ENCODE peak calls at places on chromosomes 7 and 10, in four cellular contexts. L is HFF-Myc, W is BJ, S is vagina. P is an unnamed sample.
A peak's percentile ranks its signal among the peaks of the same experiment; 100 is the strongest.

GRCh38 chr10:91891285-91892001 is 17.8 kb downstream of the FGFBP3 start:
- DNase-seq in L (no peak), W (no peak), S (no peak), P (peak; percentile 95)

GRCh38 chr7:111113263-111114017 is 22.5 kb downstream of the LRRN3 start:
- DNase-seq in L (no peak), W (no peak), S (no peak), P (no peak)

GRCh38 chr10:110530131-110530831 is 32.6 kb downstream of the DUSP5 start:
- DNase-seq in L (no peak), W (no peak), S (peak; percentile 76), P (no peak)

GRCh38 chr10:24826022-24826421 is 102.3 kb upstream of the ARHGAP21 start:
- DNase-seq in L (peak; percentile 66), W (peak; percentile 71), S (no peak), P (no peak)

GRCh38 chr10:86804805-86805204 is 48.4 kb downstream of the BMPR1A start:
- DNase-seq in L (no peak), W (no peak), S (no peak), P (no peak)

GRCh38 chr10:63236113-63236935 is 103.2 kb downstream of the NRBF2 start:
- DNase-seq in L (peak; percentile 85), W (peak; percentile 89), S (no peak), P (peak; percentile 86)

GRCh38 chr7:117062300-117062699 is 109.0 kb downstream of the ST7 start:
- DNase-seq in L (no peak), W (no peak), S (no peak), P (no peak)

GRCh38 chr10:91210435-91210834 is 10.0 kb upstream of the PCGF5 start:
- DNase-seq in L (peak; percentile 30), W (no peak), S (no peak), P (no peak)

GRCh38 chr10:47113907-47114500 is 186.0 kb upstream of the GDF10 start:
- DNase-seq in L (no peak), W (no peak), S (no peak), P (no peak)

GRCh38 chr7:40192036-40192435 is 57.2 kb downstream of the SUGCT start:
- DNase-seq in L (peak; percentile 17), W (no peak), S (no peak), P (no peak)

GRCh38 chr10:33358016-33358415 is 23.5 kb upstream of the NRP1 start:
- DNase-seq in L (no peak), W (no peak), S (no peak), P (no peak)

GRCh38 chr7:1939434-1940401 is 269.6 kb downstream of the ELFN1 start:
- DNase-seq in L (no peak), W (no peak), S (no peak), P (no peak)

GRCh38 chr10:96285331-96285752 is 14.0 kb upstream of the BLNK start:
- DNase-seq in L (no peak), W (no peak), S (peak; percentile 58), P (no peak)

GRCh38 chr10:53957401-53957800 is 843.6 kb downstream of the PCDH15 start:
- DNase-seq in L (no peak), W (no peak), S (no peak), P (no peak)

GRCh38 chr7:2040201-2040892 is 192.4 kb downstream of the MAD1L1 start:
- DNase-seq in L (no peak), W (no peak), S (no peak), P (no peak)

GRCh38 chr10:86449926-86450558 is 71.5 kb downstream of the WAPL start:
- DNase-seq in L (no peak), W (no peak), S (no peak), P (no peak)

GRCh38 chr10:72263613-72264241 is 10.0 kb upstream of the DDIT4 start:
- DNase-seq in L (no peak), W (no peak), S (no peak), P (no peak)

GRCh38 chr7:44325811-44326241 is 432 bp upstream of the CAMK2B start:
- DNase-seq in L (no peak), W (no peak), S (no peak), P (no peak)

GRCh38 chr7:15751191-15751701 is 64.8 kb upstream of the MEOX2 start:
- DNase-seq in L (no peak), W (peak; percentile 32), S (no peak), P (no peak)

GRCh38 chr7:2970907-2971306 is 72.8 kb downstream of the CARD11 start:
- DNase-seq in L (no peak), W (no peak), S (no peak), P (no peak)

GRCh38 chr10:124465003-124465776 is 3.6 kb downstream of the LHPP start:
- DNase-seq in L (no peak), W (no peak), S (no peak), P (no peak)

GRCh38 chr7:30596721-30597120 is 2.0 kb downstream of the GARS1 start:
- DNase-seq in L (no peak), W (no peak), S (no peak), P (no peak)
- H3K4me3 ChIP-seq in L (peak overlapping the region; percentile 73), W (peak overlapping the region; percentile 92), S (no peak overlapping the region), P (peak overlapping the region; percentile 72)

GRCh38 chr10:5896208-5896607 is 6.2 kb downstream of the FBH1 start:
- DNase-seq in L (no peak), W (no peak), S (no peak), P (no peak)
- H3K4me3 ChIP-seq in L (no peak overlapping the region), W (no peak overlapping the region), S (no peak overlapping the region), P (no peak overlapping the region)

DNA sequence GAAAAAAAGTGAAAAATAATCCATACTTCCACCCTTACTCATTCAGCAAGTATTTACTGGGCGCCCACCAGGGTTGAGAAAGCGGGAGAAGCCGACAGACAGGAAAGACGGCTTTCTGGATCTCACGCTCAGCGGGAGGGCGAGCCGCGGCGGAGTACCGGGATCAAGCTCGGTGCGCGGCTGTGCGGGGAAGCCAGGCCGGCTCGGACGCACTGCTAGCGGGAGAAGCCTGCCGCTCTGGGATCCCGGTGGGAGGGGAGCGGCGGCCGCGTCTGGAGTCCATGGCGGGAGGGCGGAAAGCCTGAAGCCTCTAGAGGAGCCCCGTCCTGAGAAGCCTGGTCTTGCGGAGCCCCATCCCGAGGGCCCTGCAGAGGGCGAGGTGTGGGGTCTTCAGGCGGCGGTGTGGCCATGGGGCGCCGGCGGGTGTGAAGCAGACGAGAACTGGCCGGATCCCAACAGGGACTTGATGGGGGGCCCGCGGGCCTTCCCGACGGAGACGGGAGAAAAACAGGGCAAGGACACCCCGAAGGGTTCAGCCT is 82.9 kb downstream of the VIPR2 start:
- DNase-seq in L (no peak), W (no peak), S (peak; percentile 71), P (no peak)
- H3K4me3 ChIP-seq in L (no peak overlapping the region), W (no peak overlapping the region), S (no peak overlapping the region), P (no peak overlapping the region)

DNA sequence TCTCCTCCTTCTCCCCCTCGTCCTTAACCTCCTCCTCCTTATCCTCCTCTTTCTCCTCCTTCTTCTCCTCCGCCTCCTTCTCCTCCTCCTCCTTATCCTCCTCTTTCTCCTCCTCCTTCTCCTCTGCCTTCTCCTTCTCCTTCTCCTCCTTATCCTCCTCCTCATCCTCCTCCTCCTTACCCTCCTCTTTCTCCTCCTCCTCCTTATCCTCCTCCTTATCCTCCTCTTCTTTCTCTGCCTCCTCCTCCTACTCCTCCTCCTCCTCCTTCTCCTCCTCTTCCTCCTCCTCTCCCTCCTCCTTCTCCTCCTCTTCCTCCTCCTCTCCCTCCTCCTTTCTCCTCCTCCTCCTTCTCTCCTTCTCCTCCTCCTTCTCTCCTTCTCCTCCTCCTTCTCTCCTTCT is 14.5 kb downstream of the PLXNA4 start:
- DNase-seq in L (no peak), W (no peak), S (no peak), P (no peak)
- H3K4me3 ChIP-seq in L (no peak overlapping the region), W (no peak overlapping the region), S (no peak overlapping the region), P (no peak overlapping the region)

DNA sequence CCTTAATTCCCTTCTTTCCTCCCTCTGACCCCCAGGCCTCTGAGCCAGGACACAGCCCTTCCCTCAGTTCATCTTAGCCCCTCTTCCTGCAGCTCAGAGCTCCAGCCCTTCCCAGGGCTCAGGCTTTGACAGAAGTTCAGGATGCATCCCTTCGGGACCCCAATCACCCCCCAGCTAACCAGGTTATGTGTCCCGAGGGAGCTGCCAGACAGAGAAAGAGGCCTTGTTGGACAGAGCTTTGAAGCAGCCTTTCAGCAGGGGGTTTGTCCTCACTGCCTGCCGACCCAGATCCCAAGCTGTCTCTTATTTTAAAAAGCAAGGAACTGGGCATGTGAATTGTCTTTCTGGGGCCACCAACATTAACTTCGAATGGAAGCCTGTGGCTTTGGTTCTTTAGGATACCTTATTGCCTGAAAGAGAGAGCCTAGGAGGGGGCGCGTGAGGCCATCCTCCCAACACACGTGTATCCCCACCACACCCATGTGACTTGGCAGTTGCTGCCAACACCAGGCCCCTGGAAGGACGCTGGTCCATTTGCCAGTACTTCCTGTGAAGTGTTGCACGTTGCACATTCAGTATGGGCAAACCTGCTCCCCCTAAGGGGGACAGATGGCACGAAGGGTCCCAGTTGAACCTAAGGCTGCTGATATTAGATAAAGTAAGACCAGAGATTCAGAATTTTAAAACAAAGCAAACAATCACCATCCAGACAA is 859 bp downstream of the CCDC136 start:
- DNase-seq in L (no peak), W (no peak), S (no peak), P (no peak)
- H3K4me3 ChIP-seq in L (no peak overlapping the region), W (no peak overlapping the region), S (peak overlapping the region; percentile 71), P (no peak overlapping the region)

GRCh38 chr10:3495281-3495680 is 289.7 kb downstream of the KLF6 start:
- DNase-seq in L (no peak), W (no peak), S (no peak), P (no peak)
- H3K4me3 ChIP-seq in L (no peak overlapping the region), W (no peak overlapping the region), S (no peak overlapping the region), P (no peak overlapping the region)